ENCODE peak calls at places on chromosomes 13 and 19, in six cellular contexts. K, M, U, Q, O and J are unnamed samples.

GRCh38 chr13:35309711-35310110 is 166.8 kb downstream of the MAB21L1 start:
- DNase-seq in M (no peak), Q (no peak), K (no peak), U (no peak), O (no peak), J (no peak)

GRCh38 chr13:44668707-44669106 is 92.6 kb upstream of the TSC22D1 start:
- DNase-seq in Q (peak; percentile 86), O (no peak), K (no peak), U (peak; percentile 53), M (no peak), J (no peak)

GRCh38 chr19:40718774-40719391 is 2.0 kb downstream of the ITPKC start:
- DNase-seq in O (peak; percentile 64), Q (peak; percentile 40), M (no peak), K (peak; percentile 79), U (peak; percentile 53), J (no peak)

GRCh38 chr19:56637976-56638555 is 4.9 kb upstream of the SMIM17 start:
- DNase-seq in U (peak; percentile 85), K (peak; percentile 59), M (peak; percentile 90), Q (peak; percentile 65), O (peak; percentile 91), J (peak; percentile 47)

GRCh38 chr13:102903659-102904407 is 58.0 kb downstream of the ERCC5 start:
- DNase-seq in Q (peak; percentile 18), U (peak; percentile 44), O (no peak), K (no peak), M (no peak), J (no peak)

GRCh38 chr19:17902701-17903100 is 30.1 kb upstream of the CCDC124 start:
- DNase-seq in O (no peak), Q (peak; percentile 50), M (no peak), U (peak; percentile 56), K (no peak), J (peak; percentile 28)

GRCh38 chr19:23075031-23075733 is 41.6 kb upstream of the ZNF730 start:
- DNase-seq in M (peak; percentile 81), U (peak; percentile 73), O (peak; percentile 62), Q (peak; percentile 72), K (peak; percentile 64), J (peak; percentile 33)

GRCh38 chr13:59269476-59269875 is 894.3 kb downstream of the DIAPH3 start:
- DNase-seq in M (no peak), U (peak; percentile 87), K (no peak), Q (peak; percentile 72), O (no peak), J (peak; percentile 28)

GRCh38 chr13:79776538-79776937 is 295.6 kb downstream of the NDFIP2 start:
- DNase-seq in Q (peak; percentile 50), O (no peak), K (no peak), M (no peak), U (peak; percentile 23), J (no peak)

GRCh38 chr19:43524922-43525835 is 1.8 kb downstream of the ETHE1 start:
- DNase-seq in M (no peak), O (peak; percentile 65), Q (peak; percentile 32), U (peak; percentile 55), K (peak; percentile 73), J (no peak)

GRCh38 chr19:31353826-31354225 is 4.6 kb upstream of the TSHZ3 start:
- DNase-seq in U (no peak), K (no peak), M (no peak), Q (no peak), O (no peak), J (no peak)

GRCh38 chr19:19751846-19752245 is 18.9 kb upstream of the ZNF14 start:
- DNase-seq in O (no peak), M (no peak), Q (no peak), U (no peak), K (no peak), J (no peak)

GRCh38 chr13:60837806-60838205 is 440.8 kb downstream of the TDRD3 start:
- DNase-seq in M (no peak), Q (no peak), O (no peak), K (no peak), U (peak; percentile 23), J (no peak)

GRCh38 chr13:38821753-38822551 is 135.1 kb downstream of the FREM2 start:
- DNase-seq in Q (no peak), O (no peak), M (no peak), K (no peak), U (no peak), J (no peak)

GRCh38 chr13:108155185-108156106 is 59.9 kb downstream of the LIG4 start:
- DNase-seq in O (peak; percentile 37), Q (peak; percentile 52), M (peak; percentile 40), K (peak; percentile 71), U (peak; percentile 67), J (peak; percentile 5)

GRCh38 chr13:25731037-25731436 is 320.8 kb downstream of the SHISA2 start:
- DNase-seq in O (no peak), U (no peak), K (no peak), Q (no peak), M (no peak), J (no peak)

GRCh38 chr13:19673473-19674430 is 40.3 kb downstream of the MPHOSPH8 start:
- DNase-seq in O (no peak), Q (no peak), K (no peak), U (no peak), M (no peak), J (no peak)

GRCh38 chr13:43470610-43471009 is 316.2 kb downstream of the ENOX1 start:
- DNase-seq in O (no peak), U (no peak), M (no peak), K (no peak), Q (peak; percentile 4), J (no peak)

GRCh38 chr13:30874561-30874960 is 31.5 kb upstream of the MEDAG start:
- DNase-seq in Q (no peak), M (no peak), K (no peak), U (no peak), O (no peak), J (no peak)

GRCh38 chr19:30393046-30393445 is 20.9 kb downstream of the ZNF536 start:
- DNase-seq in K (no peak), M (no peak), O (no peak), Q (no peak), U (no peak), J (no peak)

GRCh38 chr13:44703371-44703770 is 127.2 kb upstream of the TSC22D1 start:
- DNase-seq in M (no peak), O (no peak), U (peak; percentile 53), K (no peak), Q (peak; percentile 87), J (peak; percentile 49)

GRCh38 chr13:107205318-107206112 is 637.6 kb upstream of the ARGLU1 start:
- DNase-seq in K (no peak), Q (peak; percentile 66), O (peak; percentile 48), U (peak; percentile 65), M (peak; percentile 58), J (no peak)

DNA sequence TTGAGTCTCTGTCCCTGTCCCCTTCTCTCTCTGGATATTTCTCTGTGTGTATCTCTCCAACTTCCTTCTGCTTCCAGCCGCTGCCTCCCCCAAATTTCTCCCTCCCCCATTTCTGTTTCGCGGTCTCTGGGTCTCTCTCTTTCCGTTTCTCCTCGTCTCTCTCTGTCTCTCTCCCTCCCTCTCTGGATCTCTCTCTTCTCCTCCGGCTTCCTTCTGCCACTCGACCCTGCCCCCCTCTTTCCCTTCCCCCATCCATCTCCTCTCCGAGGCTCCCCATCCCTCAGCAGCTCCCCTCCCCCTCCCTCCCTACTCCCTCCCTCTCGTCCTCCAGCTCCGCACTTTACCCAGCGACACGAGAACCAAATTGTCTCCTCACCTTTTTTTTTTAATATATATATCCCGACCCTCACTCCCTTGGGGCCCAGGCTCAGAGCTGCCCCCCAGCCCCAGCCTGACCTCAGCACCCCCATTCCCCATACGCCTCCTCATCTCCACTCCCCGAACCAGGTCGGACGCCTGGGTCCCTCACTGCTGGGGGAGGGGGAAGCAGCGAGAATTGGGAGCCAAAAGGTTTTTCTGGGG is 3.5 kb upstream of the CACNG8 start:
- DNase-seq in M (no peak), K (no peak), Q (no peak), O (no peak), U (no peak), J (no peak)
- H3K4me3 ChIP-seq in M (no peak overlapping the region), K (no peak overlapping the region), Q (no peak overlapping the region), O (no peak overlapping the region), U (peak overlapping the region; percentile 38), J (no peak overlapping the region)

GRCh38 chr19:2048104-2048958 is 2.7 kb downstream of the MKNK2 start:
- DNase-seq in O (no peak), U (no peak), K (no peak), M (no peak), Q (no peak), J (no peak)

GRCh38 chr19:2050349-2050990 is 574 bp downstream of the MKNK2 start:
- DNase-seq in Q (no peak), O (no peak), K (no peak), U (no peak), M (no peak), J (no peak)

GRCh38 chr19:2050991-2051770 is at the start of gene MKNK2:
- DNase-seq in Q (peak; percentile 79), O (peak; percentile 96), M (peak; percentile 96), K (peak; percentile 88), U (peak; percentile 87), J (no peak)

GRCh38 chr19:2048959-2049740 is 1.9 kb downstream of the MKNK2 start:
- DNase-seq in Q (no peak), M (no peak), U (peak; percentile 35), K (no peak), O (peak; percentile 63), J (no peak)

GRCh38 chr19:2049741-2050348 is 1.2 kb downstream of the MKNK2 start:
- DNase-seq in K (peak; percentile 92), Q (peak; percentile 61), O (peak; percentile 83), U (peak; percentile 83), M (no peak), J (no peak)
- H3K4me3 ChIP-seq in K (peak overlapping the region; percentile 95), Q (peak overlapping the region; percentile 75), O (peak overlapping the region; percentile 83), U (peak overlapping the region; percentile 96), M (peak overlapping the region; percentile 98), J (peak overlapping the region; percentile 93)

DNA sequence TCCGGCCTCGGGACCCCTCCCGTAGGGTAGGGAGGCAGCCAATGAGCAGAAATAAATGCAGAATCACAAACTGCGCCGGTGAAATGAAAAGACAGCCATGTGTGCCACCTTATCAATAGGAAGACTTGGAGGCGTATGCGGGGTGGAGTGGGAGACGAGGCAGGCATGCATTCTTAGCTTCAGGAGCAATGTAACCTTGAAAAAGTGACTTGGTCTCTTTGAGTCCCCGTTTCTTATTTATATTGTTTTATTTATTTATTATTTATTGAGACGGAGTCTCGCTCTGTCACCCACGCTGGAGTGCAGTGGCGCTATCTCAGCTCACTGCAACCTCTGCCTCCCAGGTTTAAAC is 16.0 kb downstream of the SSC5D start:
- DNase-seq in Q (no peak), O (no peak), K (no peak), U (no peak), M (no peak), J (no peak)
- H3K4me3 ChIP-seq in Q (no peak overlapping the region), O (peak overlapping the region; percentile 54), K (peak overlapping the region; percentile 53), U (no peak overlapping the region), M (no peak overlapping the region), J (peak overlapping the region; percentile 46)

GRCh38 chr19:15107056-15108010 is at the start of gene SYDE1:
- DNase-seq in K (peak; percentile 61), M (peak; percentile 71), O (peak; percentile 68), U (peak; percentile 73), Q (peak; percentile 55), J (no peak)

GRCh38 chr19:15108145-15108844 is 1.1 kb downstream of the SYDE1 start:
- DNase-seq in O (no peak), U (no peak), M (no peak), K (no peak), Q (no peak), J (no peak)

GRCh38 chr19:15110418-15110815 is 3.2 kb downstream of the SYDE1 start:
- DNase-seq in K (no peak), Q (no peak), O (no peak), U (no peak), M (no peak), J (no peak)

GRCh38 chr19:15109768-15110417 is 2.7 kb downstream of the SYDE1 start:
- DNase-seq in Q (no peak), U (no peak), M (no peak), K (no peak), O (no peak), J (no peak)

GRCh38 chr19:15108845-15109767 is 1.9 kb downstream of the SYDE1 start:
- DNase-seq in Q (no peak), K (no peak), O (no peak), U (no peak), M (no peak), J (no peak)
- H3K4me3 ChIP-seq in Q (no peak overlapping the region), K (no peak overlapping the region), O (no peak overlapping the region), U (peak overlapping the region; percentile 82), M (peak overlapping the region; percentile 88), J (peak overlapping the region; percentile 83)